ENCODE peak calls at places on chromosomes 6 and 20, in seven cellular contexts. I is SK-N-DZ; W is stimulated activated CD4-positive, alpha-beta T cell treated with anti-CD3 and anti-CD28 coated beads, Interleukin-1b, Interleukin-23, amount 100 ng/mL, for 1 hour; B is astrocyte of the spinal cord; K is Kasumi-1; H is NCI-H774; J is GM19239. Y is an unnamed sample.

GRCh38 chr6:43613721-43614395 is 15.2 kb downstream of the GTPBP2 start:
- DNase-seq in B (no peak), I (no peak), K (no peak), W (no peak), H (no peak), J (no peak), Y (no peak)

GRCh38 chr6:50602191-50602810 is 111.0 kb upstream of the TFAP2D start:
- DNase-seq in J (no peak), K (peak), I (peak), H (peak), W (no peak), B (peak), Y (peak)

GRCh38 chr6:45808917-45809316 is 206.7 kb downstream of the CLIC5 start:
- DNase-seq in J (no peak), H (no peak), B (no peak), K (no peak), W (no peak), I (no peak), Y (no peak)

GRCh38 chr6:166633732-166634535 is 6.9 kb upstream of the RPS6KA2 start:
- DNase-seq in K (no peak), W (no peak), J (no peak), B (no peak), I (no peak), H (peak), Y (peak)

GRCh38 chr6:125511809-125512341 is 210.1 kb upstream of the HDDC2 start:
- DNase-seq in B (peak), W (no peak), H (peak), J (no peak), I (no peak), K (no peak), Y (peak)

GRCh38 chr20:37526238-37526838 is 1.3 kb downstream of the BLCAP start:
- DNase-seq in J (no peak), K (peak), H (no peak), W (no peak), I (no peak), B (peak), Y (peak)

GRCh38 chr6:52160468-52161104 is 25.6 kb upstream of the IL17A start:
- DNase-seq in B (no peak), H (no peak), W (no peak), J (no peak), K (no peak), I (no peak), Y (no peak)

GRCh38 chr20:50335105-50335504 is 144.5 kb downstream of the CEBPB start:
- DNase-seq in I (peak), W (no peak), H (peak), J (no peak), K (peak), B (no peak), Y (peak)

GRCh38 chr6:62283828-62284411 is 2.1 kb downstream of the KHDRBS2 start:
- DNase-seq in B (peak), J (no peak), K (peak), I (peak), W (no peak), H (no peak), Y (peak)

GRCh38 chr6:155313602-155314091 is 637 bp downstream of the TFB1M start:
- DNase-seq in H (no peak), K (peak), J (no peak), I (no peak), B (peak), W (no peak), Y (no peak)

GRCh38 chr6:75893776-75894152 is 144.7 kb downstream of the MYO6 start:
- DNase-seq in H (no peak), I (no peak), J (no peak), B (no peak), W (no peak), K (no peak), Y (no peak)

GRCh38 chr20:8461186-8461585 is 329.1 kb downstream of the PLCB1 start:
- DNase-seq in W (no peak), J (no peak), B (no peak), I (no peak), K (no peak), H (no peak), Y (no peak)